ENCODE peak calls at places on chromosome 14, in nine cellular contexts. Q is NCI-H446; C is AG10803; U is stimulated activated CD4-positive, alpha-beta T cell treated with anti-CD3 and anti-CD28 coated beads, Interleukin-12 subunit alpha, Interleukin-12 subunit beta, amount 100 ng/mL, for 4 hours; J is NCI-H345; P is kidney tubule cell; F is ovary; K is mesothelial cell of epicardium; V is cardiac fibroblast. R is an unnamed sample.

GRCh38 chr14:33532581-33532980 is 418.3 kb downstream of the EGLN3 start:
- DNase-seq in Q (no peak), C (no peak), U (no peak), J (no peak), P (no peak), F (no peak), K (no peak), V (no peak), R (no peak)

GRCh38 chr14:105050551-105050897 is 14.7 kb downstream of the GPR132 start:
- DNase-seq in Q (no peak), C (peak), U (no peak), J (peak), P (peak), F (no peak), K (no peak), V (peak), R (peak)

GRCh38 chr14:59123975-59124374 is 64.5 kb upstream of the DAAM1 start:
- DNase-seq in Q (peak), C (peak), U (no peak), J (peak), P (peak), F (no peak), K (no peak), V (peak), R (no peak)

GRCh38 chr14:34018564-34019244 is 67.8 kb upstream of the EGLN3 start:
- DNase-seq in Q (no peak), C (no peak), U (no peak), J (no peak), P (no peak), F (no peak), K (no peak), V (peak), R (no peak)

GRCh38 chr14:22202313-22202712 is 386.7 kb downstream of the DAD1 start:
- DNase-seq in Q (no peak), C (no peak), U (no peak), J (no peak), P (no peak), F (no peak), K (no peak), V (no peak), R (no peak)

GRCh38 chr14:32808574-32809098 is 130.0 kb upstream of the NPAS3 start:
- DNase-seq in Q (peak), C (peak), U (no peak), J (peak), P (no peak), F (no peak), K (no peak), V (peak), R (no peak)

GRCh38 chr14:64800000-64800399 is 79.7 kb downstream of the SPTB start:
- DNase-seq in Q (peak), C (peak), U (no peak), J (peak), P (peak), F (no peak), K (no peak), V (peak), R (peak)

GRCh38 chr14:88005050-88005481 is at the start of gene GPR65:
- DNase-seq in Q (no peak), C (peak), U (no peak), J (no peak), P (no peak), F (no peak), K (no peak), V (peak), R (no peak)

GRCh38 chr14:39880106-39880695 is 448.0 kb upstream of the FBXO33 start:
- DNase-seq in Q (no peak), C (no peak), U (no peak), J (no peak), P (no peak), F (no peak), K (no peak), V (no peak), R (no peak)

GRCh38 chr14:99554184-99554583 is 49.8 kb downstream of the CCDC85C start:
- DNase-seq in Q (no peak), C (no peak), U (no peak), J (peak), P (no peak), F (no peak), K (no peak), V (no peak), R (no peak)

GRCh38 chr14:43795600-43796228 is 711.4 kb downstream of the FSCB start:
- DNase-seq in Q (no peak), C (no peak), U (no peak), J (peak), P (no peak), F (no peak), K (no peak), V (peak), R (no peak)

R was measured in mammary epithelial cell.